ENCODE peak calls at places on chromosomes 4 and X, in four cellular contexts. K is neural crest cell, M is T-helper 22 cell, S is mesothelial cell of epicardium. R is an unnamed sample.

GRCh38 chr4:65589331-65589730 is 81.0 kb downstream of the EPHA5 start:
- DNase-seq in K (no peak), S (no peak), M (no peak), R (no peak)

GRCh38 chr4:109301691-109302365 is 630 bp downstream of the COL25A1 start:
- DNase-seq in S (no peak), M (no peak), K (peak), R (no peak)

GRCh38 chr4:37675587-37676290 is 10.4 kb downstream of the RELL1 start:
- DNase-seq in M (no peak), S (no peak), K (no peak), R (no peak)

GRCh38 chr4:38318737-38319455 is 345.1 kb upstream of the KLF3 start:
- DNase-seq in S (peak), M (peak), K (peak), R (peak)

GRCh38 chrX:63282077-63282476 is 69.1 kb downstream of the SPIN4 start:
- DNase-seq in K (no peak), M (no peak), S (no peak), R (no peak)

GRCh38 chr4:155085843-155086530 is 122.4 kb upstream of the NPY2R start:
- DNase-seq in S (no peak), K (no peak), M (no peak), R (peak)

GRCh38 chr4:108385076-108385475 is 216.3 kb upstream of the LEF1 start:
- DNase-seq in S (no peak), K (no peak), M (no peak), R (no peak)

GRCh38 chrX:85379174-85379907 is at the start of gene POF1B:
- DNase-seq in K (no peak), M (no peak), S (no peak), R (no peak)

GRCh38 chrX:107978707-107979307 is 3.4 kb downstream of the TEX13B start:
- DNase-seq in S (no peak), M (no peak), K (no peak), R (no peak)

GRCh38 chr4:30720656-30721352 is 635 bp downstream of the PCDH7 start:
- DNase-seq in K (no peak), M (no peak), S (peak), R (no peak)

GRCh38 chrX:120755066-120755846 is 120.4 kb downstream of the CT47B1 start:
- DNase-seq in K (no peak), M (no peak), S (no peak), R (no peak)

GRCh38 chr4:87093443-87094123 is 126.8 kb downstream of the KLHL8 start:
- DNase-seq in K (peak), S (no peak), M (peak), R (no peak)

GRCh38 chrX:7586126-7586525 is 256.8 kb upstream of the VCX start:
- DNase-seq in M (no peak), K (no peak), S (no peak), R (no peak)

GRCh38 chr4:145755802-145756201 is 75.9 kb downstream of the C4orf51 start:
- DNase-seq in K (no peak), M (no peak), S (no peak), R (no peak)

GRCh38 chr4:61614256-61614655 is 414.1 kb downstream of the ADGRL3 start:
- DNase-seq in S (no peak), M (no peak), K (no peak), R (no peak)

GRCh38 chr4:129254526-129254925 is 158.6 kb downstream of the C4orf33 start:
- DNase-seq in M (no peak), K (no peak), S (no peak), R (peak)

GRCh38 chr4:132614682-132615081 is 534.4 kb upstream of the PCDH10 start:
- DNase-seq in K (no peak), M (no peak), S (no peak), R (no peak)

GRCh38 chrX:11558972-11559371 is 106.7 kb downstream of the ARHGAP6 start:
- DNase-seq in M (no peak), K (no peak), S (no peak), R (no peak)

GRCh38 chr4:88005086-88005485 is 2.3 kb upstream of the PKD2 start:
- DNase-seq in M (no peak), S (no peak), K (no peak), R (no peak)

GRCh38 chr4:5708171-5708828 is at the start of gene EVC2:
- DNase-seq in S (peak), M (no peak), K (peak), R (no peak)

GRCh38 chrX:9598344-9598743 is 133.5 kb downstream of the TBL1X start:
- DNase-seq in M (no peak), K (no peak), S (no peak), R (no peak)

GRCh38 chr4:3248811-3249661 is at the start of gene MSANTD1:
- DNase-seq in K (no peak), M (no peak), S (no peak), R (no peak)

GRCh38 chr4:113145519-113146291 is 96.3 kb downstream of the ANK2 start:
- DNase-seq in S (no peak), M (no peak), K (peak), R (no peak)

GRCh38 chrX:5965406-5965805 is 263.3 kb downstream of the NLGN4X start:
- DNase-seq in K (no peak), M (no peak), S (no peak), R (no peak)

GRCh38 chr4:107183155-107183774 is 147.2 kb upstream of the DKK2 start:
- DNase-seq in S (no peak), K (peak), M (no peak), R (peak)

GRCh38 chrX:139890991-139891700 is 41.7 kb downstream of the ATP11C start:
- DNase-seq in S (no peak), M (no peak), K (no peak), R (no peak)

GRCh38 chr4:111697176-111697962 is 447.9 kb upstream of the FAM241A start:
- DNase-seq in M (no peak), S (no peak), K (no peak), R (no peak)

GRCh38 chrX:102606115-102606514 is 6.8 kb downstream of the ARMCX5 start:
- DNase-seq in S (no peak), K (no peak), M (no peak), R (no peak)

GRCh38 chrX:14017399-14017798 is 12.3 kb downstream of the GEMIN8 start:
- DNase-seq in K (no peak), M (no peak), S (no peak), R (no peak)

R was measured in non-pigmented ciliary epithelial cell.